ENCODE peak calls at places on chromosomes 2 and 18, in ten cellular contexts. E, Q, R, K, V, O, B, L, D and X are unnamed samples.

GRCh38 chr2:144489315-144489920 is 30.5 kb downstream of the ZEB2 start:
- DNase-seq in L (no peak), K (peak), Q (no peak), B (no peak), D (no peak), R (no peak), E (no peak), O (no peak), V (no peak), X (no peak)

GRCh38 chr2:31163011-31163540 is 24.8 kb upstream of the GALNT14 start:
- DNase-seq in K (no peak), E (no peak), V (no peak), O (no peak), B (no peak), Q (no peak), D (no peak), R (no peak), L (no peak), X (no peak)

GRCh38 chr2:133439281-133439920 is 128.9 kb downstream of the NCKAP5 start:
- DNase-seq in B (no peak), Q (no peak), D (no peak), O (no peak), R (no peak), E (no peak), K (no peak), L (no peak), V (no peak), X (no peak)

GRCh38 chr2:220277445-220277960 is 650.1 kb downstream of the SLC4A3 start:
- DNase-seq in Q (no peak), D (peak), R (no peak), B (no peak), O (peak), E (no peak), K (no peak), V (peak), L (no peak), X (peak)

GRCh38 chr18:774811-775210 is 37.2 kb downstream of the YES1 start:
- DNase-seq in V (no peak), R (no peak), O (no peak), B (no peak), E (no peak), Q (no peak), K (no peak), D (no peak), L (no peak), X (no peak)

GRCh38 chr2:127216593-127216992 is 3.5 kb downstream of the CYP27C1 start:
- DNase-seq in Q (no peak), R (no peak), D (no peak), O (no peak), B (no peak), K (no peak), V (no peak), E (no peak), L (no peak), X (no peak)

GRCh38 chr2:130373808-130374365 is 18.0 kb downstream of the PTPN18 start:
- DNase-seq in R (no peak), B (no peak), K (no peak), L (no peak), O (no peak), D (no peak), E (no peak), Q (no peak), V (no peak), X (no peak)

GRCh38 chr2:86052676-86053075 is 53.0 kb downstream of the POLR1A start:
- DNase-seq in L (no peak), D (no peak), O (no peak), V (no peak), Q (no peak), K (no peak), E (no peak), B (no peak), R (no peak), X (no peak)

GRCh38 chr2:72750977-72751639 is 74.7 kb downstream of the EXOC6B start:
- DNase-seq in B (no peak), V (no peak), L (no peak), Q (no peak), E (no peak), R (no peak), O (no peak), K (no peak), D (no peak), X (no peak)

GRCh38 chr2:106961328-106961727 is 75.4 kb upstream of the ST6GAL2 start:
- DNase-seq in R (no peak), K (no peak), E (no peak), L (no peak), D (no peak), O (no peak), B (no peak), V (no peak), Q (no peak), X (no peak)

GRCh38 chr18:44673256-44673950 is 7.3 kb upstream of the SETBP1 start:
- DNase-seq in L (no peak), V (no peak), R (no peak), B (no peak), K (no peak), Q (no peak), D (no peak), O (no peak), E (no peak), X (peak)

GRCh38 chr2:69168144-69168813 is 155.3 kb downstream of the ANTXR1 start:
- DNase-seq in K (no peak), L (no peak), D (no peak), V (no peak), E (no peak), B (no peak), O (no peak), Q (no peak), R (no peak), X (no peak)

GRCh38 chr2:216606551-216607527 is 26.4 kb upstream of the IGFBP2 start:
- DNase-seq in V (no peak), Q (peak), E (peak), D (no peak), B (peak), R (peak), L (no peak), O (no peak), K (no peak), X (peak)